ENCODE peak calls at places on chromosomes 13 and 19, in six cellular contexts. One of them, this sample, is unnamed.
A peak's percentile ranks its signal among the peaks of the same experiment; 100 is the strongest.

GRCh38 chr19:52638601-52639000 is 446 bp upstream of the ZNF83 start:
- DNase-seq in ovary: no peak
- DNase-seq in GM23248: peak; percentile 79
- DNase-seq in IMR-90: peak; percentile 69
- DNase-seq in CD8-positive, alpha-beta T cell: no peak
- DNase-seq in left lung: peak; percentile 39
- DNase-seq in this sample: peak; percentile 40

GRCh38 chr13:57673197-57673596 is 41.7 kb downstream of the PCDH17 start:
- DNase-seq in ovary: no peak
- DNase-seq in GM23248: no peak
- DNase-seq in IMR-90: no peak
- DNase-seq in CD8-positive, alpha-beta T cell: no peak
- DNase-seq in left lung: no peak
- DNase-seq in this sample: peak; percentile 35

GRCh38 chr13:106357198-106357597 is 178.3 kb downstream of the EFNB2 start:
- DNase-seq in ovary: no peak
- DNase-seq in GM23248: peak; percentile 23
- DNase-seq in IMR-90: peak; percentile 23
- DNase-seq in CD8-positive, alpha-beta T cell: no peak
- DNase-seq in left lung: no peak
- DNase-seq in this sample: no peak

GRCh38 chr13:46332772-46333171 is 54.3 kb downstream of the RUBCNL start:
- DNase-seq in ovary: no peak
- DNase-seq in GM23248: no peak
- DNase-seq in IMR-90: no peak
- DNase-seq in CD8-positive, alpha-beta T cell: no peak
- DNase-seq in left lung: no peak
- DNase-seq in this sample: no peak

GRCh38 chr19:17249887-17250548 is 4.3 kb upstream of the NR2F6 start:
- DNase-seq in ovary: no peak
- DNase-seq in GM23248: no peak
- DNase-seq in IMR-90: no peak
- DNase-seq in CD8-positive, alpha-beta T cell: no peak
- DNase-seq in left lung: no peak
- DNase-seq in this sample: no peak

GRCh38 chr19:56120371-56121179 is 520 bp downstream of the ZNF787 start:
- DNase-seq in ovary: peak; percentile 68
- DNase-seq in GM23248: peak; percentile 89
- DNase-seq in IMR-90: peak; percentile 71
- DNase-seq in CD8-positive, alpha-beta T cell: peak; percentile 80
- DNase-seq in left lung: peak; percentile 89
- DNase-seq in this sample: peak; percentile 67

GRCh38 chr19:5489511-5489910 is 34.3 kb downstream of the ZNRF4 start:
- DNase-seq in ovary: no peak
- DNase-seq in GM23248: peak; percentile 22
- DNase-seq in IMR-90: no peak
- DNase-seq in CD8-positive, alpha-beta T cell: no peak
- DNase-seq in left lung: no peak
- DNase-seq in this sample: no peak

GRCh38 chr13:94154362-94154761 is 325.1 kb downstream of the DCT start:
- DNase-seq in ovary: no peak
- DNase-seq in GM23248: peak; percentile 50
- DNase-seq in IMR-90: peak; percentile 35
- DNase-seq in CD8-positive, alpha-beta T cell: no peak
- DNase-seq in left lung: no peak
- DNase-seq in this sample: no peak

GRCh38 chr19:13796301-13797057 is 1.2 kb downstream of the ZSWIM4 start:
- DNase-seq in ovary: peak; percentile 74
- DNase-seq in GM23248: peak; percentile 97
- DNase-seq in IMR-90: peak; percentile 98
- DNase-seq in CD8-positive, alpha-beta T cell: no peak
- DNase-seq in left lung: peak; percentile 78
- DNase-seq in this sample: peak; percentile 79

GRCh38 chr19:40733149-40733548 is 16.2 kb downstream of the ITPKC start:
- DNase-seq in ovary: no peak
- DNase-seq in GM23248: no peak
- DNase-seq in IMR-90: no peak
- DNase-seq in CD8-positive, alpha-beta T cell: no peak
- DNase-seq in left lung: no peak
- DNase-seq in this sample: no peak

GRCh38 chr13:42011601-42012401 is 36.6 kb upstream of the DGKH start:
- DNase-seq in ovary: peak; percentile 15
- DNase-seq in GM23248: no peak
- DNase-seq in IMR-90: no peak
- DNase-seq in CD8-positive, alpha-beta T cell: no peak
- DNase-seq in left lung: no peak
- DNase-seq in this sample: peak; percentile 59

GRCh38 chr13:27349458-27349857 is 75.0 kb upstream of the GTF3A start:
- DNase-seq in ovary: no peak
- DNase-seq in GM23248: peak; percentile 53
- DNase-seq in IMR-90: peak; percentile 90
- DNase-seq in CD8-positive, alpha-beta T cell: no peak
- DNase-seq in left lung: no peak
- DNase-seq in this sample: no peak

GRCh38 chr19:8334458-8335342 is 8.4 kb downstream of the KANK3 start:
- DNase-seq in ovary: no peak
- DNase-seq in GM23248: peak; percentile 83
- DNase-seq in IMR-90: peak; percentile 74
- DNase-seq in CD8-positive, alpha-beta T cell: no peak
- DNase-seq in left lung: peak; percentile 57
- DNase-seq in this sample: peak; percentile 88
- H3K4me1 ChIP-seq in ovary: no peaks in the 10 kb centered on the region
- H3K4me1 ChIP-seq in GM23248: no peaks in the 10 kb centered on the region
- H3K4me1 ChIP-seq in IMR-90: no peaks in the 10 kb centered on the region
- H3K4me1 ChIP-seq in CD8-positive, alpha-beta T cell: peaks cover 6% of the 10 kb centered on the region
- H3K4me1 ChIP-seq in left lung: no peaks in the 10 kb centered on the region
- H3K4me1 ChIP-seq in this sample: peaks cover 12% of the 10 kb centered on the region

DNA sequence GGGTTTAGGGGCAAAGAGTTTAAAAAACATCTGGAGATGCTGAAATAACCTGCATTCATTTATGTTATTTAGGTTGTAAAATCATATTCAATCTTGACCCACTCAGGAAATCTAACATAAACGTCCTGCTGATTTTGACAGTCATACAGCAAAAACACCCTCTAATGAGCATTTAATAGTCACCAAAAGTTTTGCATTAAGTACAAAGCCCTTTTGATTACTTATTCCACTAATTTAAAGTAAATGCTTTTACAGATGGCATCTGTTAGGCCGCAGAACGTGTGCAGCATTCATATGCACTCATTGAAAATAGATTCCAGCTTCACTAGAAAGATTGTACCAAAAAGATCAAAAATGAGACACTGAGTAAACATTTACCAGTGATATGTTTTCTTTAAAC is 1295.1 kb downstream of the EFNB2 start:
- DNase-seq in ovary: no peak
- DNase-seq in GM23248: no peak
- DNase-seq in IMR-90: no peak
- DNase-seq in CD8-positive, alpha-beta T cell: no peak
- DNase-seq in left lung: no peak
- DNase-seq in this sample: no peak
- H3K4me1 ChIP-seq in ovary: no peaks in the 10 kb centered on the region
- H3K4me1 ChIP-seq in GM23248: no peaks in the 10 kb centered on the region
- H3K4me1 ChIP-seq in IMR-90: no peaks in the 10 kb centered on the region
- H3K4me1 ChIP-seq in CD8-positive, alpha-beta T cell: no peaks in the 10 kb centered on the region
- H3K4me1 ChIP-seq in left lung: no peaks in the 10 kb centered on the region
- H3K4me1 ChIP-seq in this sample: no peaks in the 10 kb centered on the region

DNA sequence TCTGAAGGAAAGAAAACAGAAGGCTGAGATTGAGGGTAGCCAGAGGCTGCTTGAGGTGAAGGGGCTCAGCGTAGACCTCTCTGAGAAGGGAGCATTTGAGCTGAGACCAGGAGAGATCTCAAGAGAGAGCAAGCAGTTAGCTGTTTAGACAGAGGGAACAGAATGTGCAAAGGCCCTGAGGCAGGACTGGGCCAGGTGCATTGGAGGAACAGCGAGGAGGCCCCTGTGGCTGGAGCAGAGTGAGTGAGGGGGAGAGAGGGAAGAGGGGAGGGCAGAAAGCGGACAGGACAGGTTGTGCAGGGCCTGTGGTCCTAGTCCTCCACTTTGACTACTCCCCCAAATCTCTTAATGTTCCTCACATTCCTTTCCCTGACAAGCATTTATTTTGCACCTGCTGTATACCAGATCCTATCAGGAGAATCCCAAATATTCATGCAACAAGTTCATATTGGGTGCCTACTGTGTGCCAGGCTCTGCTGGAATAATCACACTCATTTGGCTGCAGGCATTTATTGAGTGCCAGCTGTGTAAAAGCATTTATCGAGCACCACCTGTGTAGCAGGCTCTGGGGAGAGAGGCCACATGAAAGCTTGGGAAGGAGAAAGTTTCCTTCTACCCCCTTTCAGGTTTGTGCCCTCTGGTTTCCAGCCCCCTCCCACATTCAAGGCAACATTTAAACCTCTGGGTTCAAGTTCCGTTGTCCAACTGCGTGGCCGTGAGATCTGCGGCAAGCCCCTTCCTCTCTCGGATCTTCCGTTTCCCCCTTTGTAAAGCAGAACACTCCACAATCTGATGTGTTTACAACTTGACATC is 36.5 kb downstream of the NFIC start:
- DNase-seq in ovary: no peak
- DNase-seq in GM23248: no peak
- DNase-seq in IMR-90: no peak
- DNase-seq in CD8-positive, alpha-beta T cell: no peak
- DNase-seq in left lung: no peak
- DNase-seq in this sample: no peak
- H3K4me1 ChIP-seq in ovary: peaks cover 12% of the 10 kb centered on the region
- H3K4me1 ChIP-seq in GM23248: peaks cover 26% of the 10 kb centered on the region
- H3K4me1 ChIP-seq in IMR-90: peaks cover 24% of the 10 kb centered on the region
- H3K4me1 ChIP-seq in CD8-positive, alpha-beta T cell: no peaks in the 10 kb centered on the region
- H3K4me1 ChIP-seq in left lung: peaks cover 27% of the 10 kb centered on the region
- H3K4me1 ChIP-seq in this sample: no peaks in the 10 kb centered on the region

DNA sequence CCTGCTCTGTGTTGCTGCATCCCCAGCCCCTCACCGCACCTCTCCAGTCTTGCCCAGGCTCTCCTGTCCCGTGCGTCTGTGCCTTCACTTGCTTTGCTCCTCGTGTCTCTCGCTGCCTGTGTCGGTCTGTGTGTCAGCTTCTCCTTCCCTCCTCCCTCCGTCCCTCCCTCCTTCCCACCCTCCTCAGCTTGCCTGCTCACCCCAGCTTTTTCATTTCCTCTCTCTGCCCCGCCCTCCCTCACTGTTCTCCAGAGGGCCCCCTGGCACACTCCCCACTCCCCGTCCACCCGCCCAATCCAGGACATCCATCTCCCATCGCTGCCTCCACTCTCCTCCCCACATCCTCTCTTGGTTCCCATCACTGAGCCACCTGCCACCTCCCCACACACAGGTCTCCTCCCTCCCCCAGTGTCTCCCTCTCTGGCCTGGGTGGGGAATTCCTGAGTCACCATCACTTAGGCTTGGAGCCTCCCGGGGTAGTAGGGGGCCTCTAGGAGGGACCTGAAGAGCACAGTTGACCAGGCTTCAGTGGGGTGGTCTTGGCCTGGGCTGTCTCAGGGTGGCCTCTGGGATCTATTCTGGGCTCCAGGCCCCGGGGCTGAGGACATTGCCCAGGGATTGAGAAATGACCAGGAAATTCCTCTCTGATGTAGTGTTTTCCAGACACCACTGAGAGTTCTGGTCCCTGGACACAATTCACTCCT is at the start of gene PTGIR:
- DNase-seq in ovary: no peak
- DNase-seq in GM23248: peak; percentile 92
- DNase-seq in IMR-90: peak; percentile 78
- DNase-seq in CD8-positive, alpha-beta T cell: no peak
- DNase-seq in left lung: peak; percentile 72
- DNase-seq in this sample: peak; percentile 40
- H3K4me1 ChIP-seq in ovary: no peaks in the 10 kb centered on the region
- H3K4me1 ChIP-seq in GM23248: peaks cover 21% of the 10 kb centered on the region
- H3K4me1 ChIP-seq in IMR-90: peaks cover 32% of the 10 kb centered on the region
- H3K4me1 ChIP-seq in CD8-positive, alpha-beta T cell: peaks cover 41% of the 10 kb centered on the region
- H3K4me1 ChIP-seq in left lung: peaks cover 13% of the 10 kb centered on the region
- H3K4me1 ChIP-seq in this sample: no peaks in the 10 kb centered on the region

GRCh38 chr19:1848399-1849131 is at the start of gene REXO1:
- DNase-seq in ovary: peak; percentile 93
- DNase-seq in GM23248: peak; percentile 90
- DNase-seq in IMR-90: peak; percentile 87
- DNase-seq in CD8-positive, alpha-beta T cell: peak; percentile 99
- DNase-seq in left lung: peak; percentile 92
- DNase-seq in this sample: peak; percentile 97
- H3K4me1 ChIP-seq in ovary: peaks cover 14% of the 10 kb centered on the region
- H3K4me1 ChIP-seq in GM23248: peaks cover 9% of the 10 kb centered on the region
- H3K4me1 ChIP-seq in IMR-90: peaks cover 12% of the 10 kb centered on the region
- H3K4me1 ChIP-seq in CD8-positive, alpha-beta T cell: peaks cover 72% of the 10 kb centered on the region
- H3K4me1 ChIP-seq in left lung: peaks cover 19% of the 10 kb centered on the region
- H3K4me1 ChIP-seq in this sample: peaks cover 3% of the 10 kb centered on the region

This sample was measured in GM23338.